ENCODE peak calls at places on chromosomes 11 and 22, in six cellular contexts. R is left ventricle myocardium inferior, C is mammary epithelial cell, W is body of pancreas, Q is H7, B is heart right ventricle. S is an unnamed sample.

GRCh38 chr11:35208795-35209194 is 69.8 kb downstream of the CD44 start:
- DNase-seq in R (no peak), C (no peak), W (no peak), Q (no peak), B (no peak), S (no peak)

GRCh38 chr22:21077884-21078508 is 32.2 kb downstream of the LRRC74B start:
- DNase-seq in R (no peak), C (no peak), W (no peak), Q (peak), B (no peak), S (no peak)

GRCh38 chr11:43561832-43562231 is 118.7 kb upstream of the HSD17B12 start:
- DNase-seq in R (no peak), C (no peak), W (no peak), Q (no peak), B (no peak), S (no peak)

GRCh38 chr11:1946812-1947480 is at the start of gene MRPL23:
- DNase-seq in R (peak), C (no peak), W (peak), Q (no peak), B (peak), S (no peak)

GRCh38 chr11:112972399-112973115 is 11.3 kb downstream of the NCAM1 start:
- DNase-seq in R (no peak), C (peak), W (no peak), Q (no peak), B (no peak), S (no peak)

GRCh38 chr22:36455571-36456458 is 25.6 kb downstream of the TXN2 start:
- DNase-seq in R (no peak), C (no peak), W (peak), Q (no peak), B (no peak), S (peak)

GRCh38 chr11:111366560-111367410 is 12.3 kb downstream of the POU2AF1 start:
- DNase-seq in R (no peak), C (no peak), W (no peak), Q (no peak), B (no peak), S (no peak)

GRCh38 chr11:63843042-63843441 is 4.1 kb downstream of the MARK2 start:
- DNase-seq in R (no peak), C (no peak), W (peak), Q (no peak), B (no peak), S (peak)

GRCh38 chr22:26047516-26047915 is 121.7 kb upstream of the SEZ6L start:
- DNase-seq in R (no peak), C (no peak), W (no peak), Q (no peak), B (no peak), S (no peak)

GRCh38 chr11:1391165-1392010 is 1.7 kb downstream of the BRSK2 start:
- DNase-seq in R (no peak), C (no peak), W (peak), Q (peak), B (no peak), S (no peak)

GRCh38 chr22:22207845-22208564 is 36.6 kb upstream of the VPREB1 start:
- DNase-seq in R (peak), C (peak), W (peak), Q (peak), B (peak), S (peak)

GRCh38 chr11:62671604-62672528 is at the start of the genes LBHD1 and UQCC3:
- DNase-seq in R (peak), C (peak), W (peak), Q (peak), B (peak), S (peak)

GRCh38 chr11:73324665-73325035 is 16.6 kb downstream of the ARHGEF17 start:
- DNase-seq in R (no peak), C (no peak), W (no peak), Q (no peak), B (no peak), S (no peak)

GRCh38 chr11:73322986-73323306 is 14.9 kb downstream of the ARHGEF17 start:
- DNase-seq in R (no peak), C (no peak), W (no peak), Q (peak), B (no peak), S (no peak)

GRCh38 chr11:73324116-73324515 is 16.0 kb downstream of the ARHGEF17 start:
- DNase-seq in R (no peak), C (no peak), W (no peak), Q (no peak), B (no peak), S (no peak)

GRCh38 chr11:73322111-73322985 is 14.3 kb downstream of the ARHGEF17 start:
- DNase-seq in R (no peak), C (no peak), W (no peak), Q (peak), B (no peak), S (no peak)

GRCh38 chr11:73323464-73323863 is 15.4 kb downstream of the ARHGEF17 start:
- DNase-seq in R (peak), C (no peak), W (peak), Q (peak), B (peak), S (peak)
- H3K4me3 ChIP-seq in R (peak), C (no peak), W (no peak), Q (no peak), B (peak), S (no peak)

GRCh38 chr22:50059881-50060262 is 1.8 kb upstream of the TTLL8 start:
- DNase-seq in R (no peak), C (no peak), W (no peak), Q (no peak), B (no peak), S (no peak)

GRCh38 chr22:50058338-50059184 is 463 bp upstream of the TTLL8 start:
- DNase-seq in R (no peak), C (no peak), W (no peak), Q (peak), B (no peak), S (no peak)

GRCh38 chr22:50057868-50058311 is at the start of gene TTLL8:
- DNase-seq in R (no peak), C (no peak), W (no peak), Q (peak), B (no peak), S (no peak)

GRCh38 chr22:50060441-50061140 is 2.5 kb upstream of the TTLL8 start:
- DNase-seq in R (no peak), C (no peak), W (peak), Q (peak), B (no peak), S (no peak)

GRCh38 chr22:50059185-50059880 is 1.2 kb upstream of the TTLL8 start:
- DNase-seq in R (no peak), C (no peak), W (no peak), Q (peak), B (no peak), S (peak)
- H3K4me3 ChIP-seq in R (peak), C (no peak), W (no peak), Q (peak), B (peak), S (no peak)

GRCh38 chr11:64923151-64923661 is 1.3 kb upstream of the PPP2R5B start:
- DNase-seq in R (no peak), C (no peak), W (no peak), Q (peak), B (no peak), S (no peak)
- H3K4me3 ChIP-seq in R (peak), C (no peak), W (no peak), Q (no peak), B (peak), S (no peak)

DNA sequence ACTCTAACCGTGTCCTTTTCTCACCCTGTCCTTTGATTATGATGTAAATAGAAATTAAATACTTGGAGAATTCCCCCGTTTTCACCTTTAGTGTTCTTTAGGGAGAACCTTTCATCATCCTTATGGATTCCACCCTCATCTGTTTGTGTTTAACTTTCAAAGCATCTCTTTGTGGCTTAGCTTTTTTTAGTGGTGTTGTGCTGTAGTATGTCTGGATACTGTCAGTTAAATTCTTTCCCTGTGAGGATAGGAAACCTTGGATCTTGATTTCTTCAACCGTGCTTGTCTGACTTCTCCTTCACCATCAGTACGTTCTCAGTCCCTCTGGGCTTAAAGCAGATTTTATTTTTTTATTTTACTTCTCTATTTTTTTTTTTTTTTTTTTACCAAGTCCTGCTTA is 48.6 kb downstream of the PPP6R3 start:
- DNase-seq in R (no peak), C (no peak), W (no peak), Q (no peak), B (no peak), S (no peak)
- H3K4me3 ChIP-seq in R (no peak), C (no peak), W (no peak), Q (no peak), B (no peak), S (no peak)

DNA sequence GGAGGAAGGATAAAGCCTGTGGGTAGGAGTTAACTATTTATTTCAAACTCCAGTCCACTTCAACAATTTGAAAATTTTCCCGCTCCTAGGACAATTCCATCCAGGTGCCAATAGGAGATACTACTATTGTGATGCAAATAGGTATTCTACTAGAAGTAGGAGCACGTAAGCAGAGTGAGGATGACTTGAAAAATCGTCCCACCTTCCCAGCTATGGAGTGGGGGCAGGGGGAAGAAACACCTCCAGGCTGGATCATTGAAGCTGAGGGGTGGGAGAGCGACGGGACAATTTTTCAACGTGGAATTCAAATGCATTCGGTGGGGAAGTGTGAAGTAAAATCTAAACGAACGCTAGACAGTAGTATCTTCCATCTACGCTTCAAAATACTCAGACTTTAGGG is 612 bp upstream of the ARHGAP42 start:
- DNase-seq in R (no peak), C (no peak), W (no peak), Q (peak), B (no peak), S (no peak)
- H3K4me3 ChIP-seq in R (peak), C (no peak), W (no peak), Q (peak), B (peak), S (peak)

GRCh38 chr11:66814678-66815077 is 28.6 kb upstream of the RCE1 start:
- DNase-seq in R (no peak), C (no peak), W (no peak), Q (no peak), B (no peak), S (no peak)

GRCh38 chr11:66810576-66811185 is 32.6 kb upstream of the RCE1 start:
- DNase-seq in R (no peak), C (no peak), W (no peak), Q (peak), B (no peak), S (no peak)

DNA sequence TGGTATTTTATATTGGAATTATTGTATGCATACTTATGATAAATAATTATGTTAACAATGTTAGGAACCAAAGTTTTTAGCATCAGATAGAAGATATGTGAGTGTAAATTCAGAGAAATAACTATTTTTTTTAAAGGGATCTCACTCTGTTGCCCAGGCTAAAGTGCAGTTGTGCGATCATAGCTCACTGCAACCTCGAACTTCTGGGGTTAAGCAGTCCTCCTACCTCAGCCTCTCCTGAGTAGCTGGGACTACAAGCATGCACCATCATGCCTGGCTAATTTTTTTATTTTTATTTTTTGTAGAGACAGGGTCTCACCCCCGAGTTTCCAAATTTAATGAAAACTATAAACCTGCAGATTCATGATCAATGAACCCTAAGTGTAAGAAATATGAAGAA is 33.6 kb upstream of the RCE1 start:
- DNase-seq in R (no peak), C (no peak), W (no peak), Q (no peak), B (no peak), S (no peak)
- H3K4me3 ChIP-seq in R (no peak), C (no peak), W (no peak), Q (no peak), B (no peak), S (no peak)

DNA sequence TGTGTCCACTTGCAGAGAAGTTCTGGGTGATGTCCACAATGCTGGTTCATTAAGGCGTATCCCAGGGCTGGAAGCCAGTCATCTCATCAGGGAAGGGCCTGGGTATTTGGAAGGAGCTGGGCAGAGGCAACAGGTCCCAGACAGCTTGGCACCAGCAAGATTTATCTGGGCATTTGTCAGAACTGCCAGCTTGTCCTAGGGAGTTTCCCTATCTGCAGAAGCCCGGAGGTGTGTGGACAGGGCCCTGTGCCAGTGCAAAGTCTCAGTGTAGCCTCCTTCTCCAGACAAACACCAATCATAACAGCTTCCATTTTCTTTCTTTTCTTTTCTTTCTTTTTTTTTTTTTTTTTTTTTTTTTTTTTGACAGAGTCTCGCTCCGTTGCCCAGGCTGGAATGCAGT is 125.3 kb upstream of the TIMP3 start:
- DNase-seq in R (no peak), C (no peak), W (peak), Q (no peak), B (no peak), S (no peak)
- H3K4me3 ChIP-seq in R (no peak), C (no peak), W (no peak), Q (no peak), B (no peak), S (no peak)

DNA sequence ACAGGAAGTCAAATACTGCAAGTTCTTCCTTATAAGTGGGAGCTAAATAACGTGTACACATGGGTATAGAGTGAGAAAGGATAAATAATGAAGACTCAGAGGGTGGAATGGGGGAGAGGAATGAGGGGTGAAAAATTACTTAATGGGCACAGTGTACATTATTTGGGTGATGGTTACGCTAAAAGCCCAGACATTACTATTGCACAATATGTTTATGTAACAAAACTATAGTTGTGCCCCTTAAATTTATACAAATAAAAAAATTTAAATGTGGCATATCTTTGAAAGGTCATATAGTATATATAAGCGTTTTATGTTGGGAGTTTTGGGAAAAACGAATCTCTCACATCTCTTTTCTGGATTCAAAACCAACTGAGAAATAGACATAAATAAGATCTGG is 96.1 kb downstream of the KIF18A start:
- DNase-seq in R (no peak), C (no peak), W (no peak), Q (no peak), B (no peak), S (no peak)
- H3K4me3 ChIP-seq in R (no peak), C (no peak), W (no peak), Q (no peak), B (no peak), S (no peak)